ENCODE peak calls at places on chromosomes 12 and 14, in four cellular contexts. A is transverse colon, U is breast epithelium, V is adrenal gland. D is an unnamed sample.

GRCh38 chr12:121628536-121628935 is 2.2 kb downstream of the ORAI1 start:
- DNase-seq in V (no peak), U (no peak), A (no peak), D (no peak)

GRCh38 chr12:12563529-12563928 is 866 bp upstream of the DUSP16 start:
- DNase-seq in A (no peak), U (no peak), V (no peak), D (no peak)

GRCh38 chr14:104735830-104736642 is 12.0 kb downstream of the ADSS1 start:
- DNase-seq in V (peak), U (no peak), A (peak), D (peak)

GRCh38 chr12:2325501-2325900 is 272.7 kb downstream of the CACNA1C start:
- DNase-seq in V (no peak), U (no peak), A (no peak), D (no peak)

GRCh38 chr12:93279849-93280412 is 97.8 kb upstream of the NUDT4 start:
- DNase-seq in V (no peak), A (no peak), U (no peak), D (no peak)

GRCh38 chr14:44657688-44658388 is 150.8 kb upstream of the FSCB start:
- DNase-seq in U (no peak), A (no peak), V (no peak), D (no peak)

GRCh38 chr12:56677680-56678079 is 10.4 kb downstream of the PTGES3 start:
- DNase-seq in U (no peak), A (no peak), V (no peak), D (no peak)

GRCh38 chr12:102873077-102873476 is 44.0 kb downstream of the PAH start:
- DNase-seq in U (no peak), A (no peak), V (no peak), D (no peak)

GRCh38 chr14:101471723-101472517 is 89.4 kb upstream of the DIO3 start:
- DNase-seq in U (peak), A (no peak), V (no peak), D (peak)

GRCh38 chr14:68723808-68724268 is 69.0 kb downstream of the ZFP36L1 start:
- DNase-seq in V (no peak), A (no peak), U (no peak), D (no peak)

GRCh38 chr12:128903231-128903630 is 50.0 kb downstream of the GLT1D1 start:
- DNase-seq in A (no peak), V (no peak), U (no peak), D (no peak)

GRCh38 chr12:25084816-25085215 is 110.1 kb downstream of the DNAI7 start:
- DNase-seq in U (no peak), A (no peak), V (no peak), D (no peak)

GRCh38 chr12:87827638-87828264 is 201.4 kb downstream of the C12orf50 start:
- DNase-seq in U (no peak), A (no peak), V (no peak), D (no peak)

GRCh38 chr12:55446334-55446733 is 2.5 kb downstream of the OR6C2 start:
- DNase-seq in V (no peak), U (no peak), A (no peak), D (no peak)

GRCh38 chr12:52199294-52199920 is 7.6 kb upstream of the KRT80 start:
- DNase-seq in V (no peak), U (no peak), A (no peak), D (no peak)

GRCh38 chr12:74602881-74603523 is 65.4 kb downstream of the ATXN7L3B start:
- DNase-seq in A (no peak), V (no peak), U (no peak), D (no peak)

GRCh38 chr12:97501422-97501821 is 38.8 kb downstream of the RMST start:
- DNase-seq in V (no peak), A (no peak), U (no peak), D (no peak)

DNA sequence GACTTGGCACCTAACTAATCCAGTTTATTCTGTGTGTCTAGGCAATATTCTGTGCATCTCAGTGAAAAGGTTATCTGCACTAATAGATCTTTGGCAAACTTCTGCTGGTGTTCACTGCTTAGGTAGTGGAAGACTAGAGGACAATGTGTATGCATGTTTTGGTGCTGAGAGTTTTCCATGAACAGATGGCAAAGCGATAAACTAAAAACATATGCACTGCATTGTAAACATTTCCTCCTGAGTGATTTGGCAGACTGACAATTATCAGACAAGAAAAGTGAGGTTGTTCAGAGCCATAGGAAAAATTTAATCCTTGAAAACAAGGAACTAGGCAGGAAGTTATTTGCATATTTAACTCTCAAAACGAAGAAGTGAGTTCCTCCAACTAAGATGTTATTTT is 400.4 kb downstream of the ATP23 start:
- DNase-seq in A (no peak), V (no peak), U (no peak), D (no peak)
- TF ChIP-seq POLR2A in A (no peak), V (no peak), U (no peak), D (no peak)

GRCh38 chr12:117533687-117534086 is 172.3 kb upstream of the NOS1 start:
- DNase-seq in A (peak), V (no peak), U (no peak), D (no peak)
- TF ChIP-seq POLR2A in A (no peak), V (no peak), U (no peak), D (no peak)

GRCh38 chr14:88824314-88825077 is at the start of gene TTC8:
- DNase-seq in U (peak), V (peak), A (peak), D (peak)
- TF ChIP-seq POLR2A in U (peak), V (peak), A (peak), D (no peak)

GRCh38 chr12:28620281-28620680 is 430.0 kb downstream of the CCDC91 start:
- DNase-seq in V (no peak), A (no peak), U (no peak), D (no peak)
- TF ChIP-seq POLR2A in V (no peak), A (no peak), U (no peak), D (no peak)

GRCh38 chr12:89352492-89353187 is at the start of gene DUSP6:
- DNase-seq in A (peak), U (peak), V (peak), D (peak)
- TF ChIP-seq POLR2A in A (peak), U (peak), V (peak), D (no peak)

GRCh38 chr14:69773571-69774276 is 6.8 kb downstream of the SRSF5 start:
- DNase-seq in A (no peak), V (no peak), U (no peak), D (no peak)

GRCh38 chr14:69776875-69777453 is 10.0 kb downstream of the SRSF5 start:
- DNase-seq in V (no peak), U (no peak), A (no peak), D (no peak)

GRCh38 chr14:69772082-69773017 is 5.4 kb downstream of the SRSF5 start:
- DNase-seq in V (no peak), U (no peak), A (no peak), D (no peak)

GRCh38 chr14:69771136-69771535 is 4.2 kb downstream of the SRSF5 start:
- DNase-seq in A (no peak), U (no peak), V (no peak), D (no peak)

GRCh38 chr14:69775012-69775411 is 8.1 kb downstream of the SRSF5 start:
- DNase-seq in V (no peak), U (no peak), A (no peak), D (no peak)
- TF ChIP-seq POLR2A in V (no peak), U (no peak), A (no peak), D (no peak)

D was measured in spleen.